ENCODE peak calls at places on chromosome 16, in six cellular contexts. J, Q, C, B, D and N are unnamed samples.

GRCh38 chr16:54286330-54287017 is at the start of gene IRX3:
- DNase-seq in J (no peak), Q (no peak), C (no peak), B (peak; percentile 61), D (no peak), N (no peak)

GRCh38 chr16:85573696-85574641 is 39.2 kb upstream of the GSE1 start:
- DNase-seq in J (no peak), Q (peak; percentile 92), C (peak; percentile 67), B (peak; percentile 58), D (no peak), N (no peak)

GRCh38 chr16:69326172-69326873 is 4.1 kb downstream of the PDF start:
- DNase-seq in J (no peak), Q (no peak), C (peak; percentile 75), B (no peak), D (no peak), N (no peak)

GRCh38 chr16:85137323-85138072 is 25.2 kb upstream of the CIBAR2 start:
- DNase-seq in J (no peak), Q (peak; percentile 51), C (peak; percentile 80), B (peak; percentile 97), D (no peak), N (no peak)

GRCh38 chr16:48300391-48300856 is 53.1 kb upstream of the ABCC11 start:
- DNase-seq in J (no peak), Q (peak; percentile 30), C (no peak), B (peak; percentile 38), D (no peak), N (no peak)

GRCh38 chr16:4392382-4393242 is 21.0 kb downstream of the VASN start:
- DNase-seq in J (no peak), Q (no peak), C (no peak), B (peak; percentile 28), D (no peak), N (no peak)

GRCh38 chr16:15988268-15989013 is 39.0 kb downstream of the ABCC1 start:
- DNase-seq in J (no peak), Q (peak; percentile 94), C (no peak), B (no peak), D (no peak), N (no peak)

GRCh38 chr16:24853169-24853824 is 7.5 kb downstream of the SLC5A11 start:
- DNase-seq in J (no peak), Q (no peak), C (no peak), B (no peak), D (no peak), N (no peak)

GRCh38 chr16:67547423-67548264 is 14.7 kb upstream of the CTCF start:
- DNase-seq in J (peak; percentile 95), Q (no peak), C (no peak), B (peak; percentile 23), D (peak; percentile 60), N (peak; percentile 70)

GRCh38 chr16:3646348-3646920 is 8.1 kb upstream of the DNASE1 start:
- DNase-seq in J (no peak), Q (peak; percentile 74), C (peak; percentile 81), B (peak; percentile 86), D (no peak), N (no peak)

GRCh38 chr16:4689091-4689671 is 4.2 kb upstream of the NUDT16L1 start:
- DNase-seq in J (no peak), Q (no peak), C (peak; percentile 48), B (no peak), D (no peak), N (no peak)

GRCh38 chr16:78303946-78304345 is 204.5 kb downstream of the WWOX start:
- DNase-seq in J (no peak), Q (no peak), C (no peak), B (no peak), D (no peak), N (no peak)

GRCh38 chr16:80936410-80936809 is 70.3 kb downstream of the CMC2 start:
- DNase-seq in J (no peak), Q (no peak), C (no peak), B (no peak), D (no peak), N (no peak)

GRCh38 chr16:61993076-61993475 is 43.2 kb downstream of the CDH8 start:
- DNase-seq in J (no peak), Q (no peak), C (no peak), B (no peak), D (no peak), N (no peak)

GRCh38 chr16:2962334-2963073 is 1.6 kb upstream of the KREMEN2 start:
- DNase-seq in J (no peak), Q (no peak), C (no peak), B (no peak), D (no peak), N (no peak)

GRCh38 chr16:69329369-69330285 is 761 bp downstream of the PDF start:
- DNase-seq in J (peak; percentile 59), Q (peak; percentile 46), C (no peak), B (peak; percentile 49), D (peak; percentile 47), N (no peak)

GRCh38 chr16:27677300-27677699 is 127.4 kb downstream of the KATNIP start:
- DNase-seq in J (no peak), Q (no peak), C (no peak), B (no peak), D (no peak), N (no peak)

GRCh38 chr16:6280055-6280454 is 1052.6 kb upstream of the RBFOX1 start:
- DNase-seq in J (no peak), Q (no peak), C (no peak), B (no peak), D (no peak), N (no peak)

GRCh38 chr16:28010671-28011070 is 52.8 kb downstream of the GSG1L start:
- DNase-seq in J (no peak), Q (no peak), C (no peak), B (no peak), D (no peak), N (no peak)

GRCh38 chr16:17358846-17359245 is 111.9 kb downstream of the XYLT1 start:
- DNase-seq in J (no peak), Q (no peak), C (no peak), B (no peak), D (no peak), N (no peak)

GRCh38 chr16:1121009-1121408 is 25.0 kb upstream of the C1QTNF8 start:
- DNase-seq in J (no peak), Q (no peak), C (no peak), B (no peak), D (no peak), N (no peak)

GRCh38 chr16:1119766-1120611 is 23.9 kb upstream of the C1QTNF8 start:
- DNase-seq in J (no peak), Q (peak; percentile 22), C (no peak), B (no peak), D (no peak), N (no peak)

GRCh38 chr16:1123525-1124230 is 27.6 kb upstream of the C1QTNF8 start:
- DNase-seq in J (no peak), Q (no peak), C (no peak), B (no peak), D (no peak), N (no peak)

GRCh38 chr16:1122031-1122765 is 26.2 kb upstream of the C1QTNF8 start:
- DNase-seq in J (no peak), Q (peak; percentile 23), C (no peak), B (no peak), D (no peak), N (no peak)

GRCh38 chr16:1121601-1122000 is 25.6 kb upstream of the C1QTNF8 start:
- DNase-seq in J (no peak), Q (no peak), C (no peak), B (no peak), D (no peak), N (no peak)
- H3K27ac ChIP-seq in J (no peak overlapping the region), Q (no peak overlapping the region), C (no peak overlapping the region), B (no peak overlapping the region), D (no peak overlapping the region), N (no peak overlapping the region)

GRCh38 chr16:88969361-88969831 is 7.6 kb downstream of the CBFA2T3 start:
- DNase-seq in J (peak; percentile 51), Q (no peak), C (no peak), B (no peak), D (no peak), N (no peak)

GRCh38 chr16:88966986-88967799 is 9.8 kb downstream of the CBFA2T3 start:
- DNase-seq in J (no peak), Q (no peak), C (no peak), B (no peak), D (no peak), N (no peak)

GRCh38 chr16:88970095-88970494 is 6.9 kb downstream of the CBFA2T3 start:
- DNase-seq in J (peak; percentile 18), Q (no peak), C (no peak), B (no peak), D (no peak), N (no peak)

GRCh38 chr16:88967800-88968588 is 9.0 kb downstream of the CBFA2T3 start:
- DNase-seq in J (peak; percentile 88), Q (no peak), C (no peak), B (no peak), D (no peak), N (no peak)

GRCh38 chr16:88968589-88969280 is 8.3 kb downstream of the CBFA2T3 start:
- DNase-seq in J (peak; percentile 18), Q (no peak), C (no peak), B (no peak), D (no peak), N (no peak)
- H3K27me3 ChIP-seq in J (no peaks in the 10 kb centered on the region), Q (no peaks in the 10 kb centered on the region), C (no peaks in the 10 kb centered on the region), B (no peaks in the 10 kb centered on the region), D (no peaks in the 10 kb centered on the region), N (no peaks in the 10 kb centered on the region)

GRCh38 chr16:75025766-75026165 is 26.9 kb downstream of the ZNRF1 start:
- DNase-seq in J (no peak), Q (peak; percentile 66), C (no peak), B (no peak), D (no peak), N (no peak)
- H3K27ac ChIP-seq in J (no peak overlapping the region), Q (peak overlapping the region; percentile 70), C (peak overlapping the region; percentile 53), B (no peak overlapping the region), D (no peak overlapping the region), N (no peak overlapping the region)

DNA sequence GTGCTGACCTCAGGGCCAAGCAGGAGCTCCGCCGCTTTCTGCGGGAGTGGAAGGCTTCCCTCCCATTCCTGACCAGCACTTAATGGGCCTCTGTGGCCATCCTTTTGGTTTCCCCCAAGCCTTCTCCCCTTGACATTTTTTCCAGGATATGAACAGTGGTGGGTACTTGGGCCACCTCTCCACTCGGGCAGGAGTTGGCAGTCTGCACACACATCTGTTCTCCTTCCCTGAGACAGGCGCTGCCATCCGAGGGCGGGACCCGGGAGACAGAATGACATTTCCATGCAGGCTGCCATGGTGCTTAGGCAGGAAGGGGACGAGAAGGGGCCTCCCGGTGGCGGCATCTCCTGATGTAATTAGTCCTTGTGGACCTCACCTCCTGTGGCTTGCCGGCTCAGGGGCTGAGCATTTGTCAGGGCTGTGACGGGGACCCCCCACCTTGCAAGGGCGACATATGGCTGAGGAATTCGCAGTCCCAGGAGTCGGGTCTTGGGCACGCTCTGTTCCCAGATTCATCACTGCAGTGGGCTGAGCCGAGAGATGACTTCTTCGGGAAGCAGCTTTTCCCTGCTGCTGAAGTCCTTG is 197.1 kb downstream of the FOXL1 start:
- DNase-seq in J (no peak), Q (no peak), C (no peak), B (no peak), D (no peak), N (no peak)
- H3K27me3 ChIP-seq in J (peaks cover 67% of the 10 kb centered on the region), Q (peaks cover 17% of the 10 kb centered on the region), C (no peaks in the 10 kb centered on the region), B (no peaks in the 10 kb centered on the region), D (no peaks in the 10 kb centered on the region), N (no peaks in the 10 kb centered on the region)

GRCh38 chr16:9102379-9102778 is 10.9 kb downstream of the HAPSTR1 start:
- DNase-seq in J (no peak), Q (no peak), C (no peak), B (no peak), D (no peak), N (no peak)
- H3K27ac ChIP-seq in J (no peak overlapping the region), Q (no peak overlapping the region), C (no peak overlapping the region), B (no peak overlapping the region), D (no peak overlapping the region), N (no peak overlapping the region)